ENCODE peak calls at places on chromosomes 4 and X, in ten cellular contexts. T is GM23248, V is endodermal cell, I is H9, R is aorta, E is SK-N-SH, L is tibial artery, K is nucleus accumbens, F is amygdala, B is ELF-1. G is an unnamed sample.

GRCh38 chrX:56281789-56282188 is 49.6 kb downstream of the KLF8 start:
- DNase-seq in T (peak; percentile 23), V (no peak), I (no peak), R (no peak), E (peak; percentile 3), L (no peak), K (no peak), F (no peak), B (no peak), G (peak; percentile 20)

GRCh38 chr4:2281575-2282343 is 19.9 kb upstream of the MXD4 start:
- DNase-seq in T (no peak), V (no peak), I (no peak), R (peak; percentile 38), E (no peak), L (no peak), K (no peak), F (no peak), B (no peak), G (no peak)

GRCh38 chrX:40107291-40108083 is 9.7 kb upstream of the BCOR start:
- DNase-seq in T (peak; percentile 68), V (peak; percentile 90), I (peak; percentile 79), R (peak; percentile 90), E (peak; percentile 44), L (no peak), K (no peak), F (no peak), B (peak; percentile 76), G (peak; percentile 40)

GRCh38 chrX:72128881-72129280 is 2.8 kb downstream of the RTL5 start:
- DNase-seq in T (peak; percentile 49), V (peak; percentile 78), I (peak; percentile 43), R (no peak), E (peak; percentile 49), L (no peak), K (no peak), F (no peak), B (peak; percentile 66), G (no peak)

GRCh38 chr4:188439641-188440311 is 300.5 kb downstream of the TRIML1 start:
- DNase-seq in T (peak; percentile 2), V (peak; percentile 46), I (no peak), R (no peak), E (peak; percentile 29), L (no peak), K (peak; percentile 17), F (peak; percentile 31), B (no peak), G (no peak)

GRCh38 chrX:124035657-124036056 is 74.2 kb downstream of the STAG2 start:
- DNase-seq in T (no peak), V (no peak), I (no peak), R (no peak), E (no peak), L (no peak), K (no peak), F (no peak), B (no peak), G (no peak)

GRCh38 chr4:115781528-115782146 is 668.2 kb upstream of the NDST4 start:
- DNase-seq in T (no peak), V (no peak), I (no peak), R (no peak), E (no peak), L (no peak), K (no peak), F (no peak), B (no peak), G (no peak)

GRCh38 chr4:70741872-70742271 is 20.1 kb downstream of the RUFY3 start:
- DNase-seq in T (peak; percentile 27), V (no peak), I (no peak), R (no peak), E (no peak), L (no peak), K (no peak), F (no peak), B (no peak), G (no peak)

GRCh38 chrX:13223868-13224555 is 95.8 kb downstream of the ATXN3L start:
- DNase-seq in T (peak; percentile 86), V (no peak), I (no peak), R (no peak), E (no peak), L (no peak), K (no peak), F (no peak), B (no peak), G (peak; percentile 91)

GRCh38 chrX:140744085-140744484 is 34.5 kb downstream of the LINC00632 start:
- DNase-seq in T (no peak), V (no peak), I (no peak), R (no peak), E (no peak), L (no peak), K (no peak), F (no peak), B (no peak), G (no peak)

GRCh38 chr4:141922224-141922623 is 285.8 kb downstream of the IL15 start:
- DNase-seq in T (peak; percentile 26), V (no peak), I (no peak), R (no peak), E (no peak), L (no peak), K (no peak), F (no peak), B (no peak), G (no peak)

GRCh38 chr4:140300271-140300970 is 73.0 kb upstream of the SCOC start:
- DNase-seq in T (peak; percentile 87), V (peak; percentile 60), I (peak; percentile 2), R (no peak), E (no peak), L (no peak), K (no peak), F (no peak), B (peak; percentile 14), G (peak; percentile 29)

GRCh38 chr4:169604131-169604900 is 8.1 kb downstream of the NEK1 start:
- DNase-seq in T (peak; percentile 88), V (no peak), I (no peak), R (no peak), E (peak; percentile 65), L (peak; percentile 32), K (no peak), F (no peak), B (no peak), G (peak; percentile 31)

GRCh38 chrX:253451-254297 is 27.5 kb upstream of the PLCXD1 start:
- DNase-seq in T (no peak), V (peak; percentile 33), I (no peak), R (peak; percentile 71), E (no peak), L (no peak), K (no peak), F (no peak), B (no peak), G (peak; percentile 0)

GRCh38 chr4:6893449-6894085 is 16.1 kb upstream of the TBC1D14 start:
- DNase-seq in T (peak; percentile 29), V (no peak), I (no peak), R (no peak), E (no peak), L (no peak), K (no peak), F (no peak), B (no peak), G (no peak)

GRCh38 chr4:80265571-80266266 is 745 bp upstream of the FGF5 start:
- DNase-seq in T (peak; percentile 95), V (peak; percentile 63), I (peak; percentile 36), R (no peak), E (peak; percentile 64), L (no peak), K (no peak), F (no peak), B (peak; percentile 6), G (peak; percentile 65)

GRCh38 chr4:162891788-162892707 is 274.6 kb downstream of the NAF1 start:
- DNase-seq in T (no peak), V (no peak), I (no peak), R (no peak), E (no peak), L (no peak), K (no peak), F (no peak), B (no peak), G (no peak)

GRCh38 chrX:71989768-71990167 is 79.1 kb downstream of the NHSL2 start:
- DNase-seq in T (peak; percentile 87), V (no peak), I (no peak), R (no peak), E (no peak), L (peak; percentile 34), K (peak; percentile 36), F (no peak), B (no peak), G (no peak)

GRCh38 chr4:19508442-19508841 is 743.3 kb upstream of the SLIT2 start:
- DNase-seq in T (no peak), V (no peak), I (no peak), R (no peak), E (no peak), L (no peak), K (no peak), F (no peak), B (no peak), G (peak; percentile 71)

GRCh38 chrX:148499638-148500427 is 584 bp upstream of the AFF2 start:
- DNase-seq in T (no peak), V (peak; percentile 53), I (peak; percentile 31), R (no peak), E (no peak), L (no peak), K (no peak), F (no peak), B (peak; percentile 26), G (no peak)

GRCh38 chrX:47217852-47218279 is 615 bp upstream of the CDK16 start:
- DNase-seq in T (peak; percentile 97), V (peak; percentile 100), I (peak; percentile 100), R (peak; percentile 99), E (peak; percentile 95), L (peak; percentile 97), K (peak; percentile 97), F (peak; percentile 92), B (peak; percentile 100), G (peak; percentile 99)

GRCh38 chr4:54276633-54277426 is 47.7 kb downstream of the PDGFRA start:
- DNase-seq in T (peak; percentile 54), V (peak; percentile 65), I (peak; percentile 49), R (no peak), E (no peak), L (no peak), K (no peak), F (no peak), B (peak; percentile 84), G (peak; percentile 60)

GRCh38 chrX:11381464-11381863 is 88.3 kb downstream of the AMELX start:
- DNase-seq in T (peak; percentile 60), V (peak; percentile 50), I (peak; percentile 32), R (no peak), E (peak; percentile 20), L (peak; percentile 50), K (peak; percentile 1), F (peak; percentile 6), B (peak; percentile 41), G (peak; percentile 74)

G was measured in endothelial cell of umbilical vein.